ENCODE peak calls at places on chromosome 12, in nine cellular contexts. V is endothelial cell, U is nephron progenitor cell, C is right lobe of liver, R is A549, Z is endothelial cell of umbilical vein, X is GM10248, T is prostate gland, D is ovary. O is an unnamed sample.

GRCh38 chr12:123867141-123867540 is 105.0 kb downstream of the DNAH10 start:
- DNase-seq in C (no peak), V (no peak), R (no peak), D (no peak), T (no peak), U (no peak), Z (no peak), X (no peak), O (no peak)

GRCh38 chr12:132173135-132174014 is 29.1 kb downstream of the NOC4L start:
- DNase-seq in U (no peak), T (no peak), X (no peak), Z (no peak), D (no peak), R (no peak), V (no peak), C (no peak), O (no peak)

GRCh38 chr12:56300644-56301464 is 724 bp upstream of the CS start:
- DNase-seq in T (no peak), X (no peak), R (no peak), D (no peak), Z (no peak), U (no peak), V (no peak), C (no peak), O (no peak)

GRCh38 chr12:108066583-108067234 is 62.4 kb upstream of the WSCD2 start:
- DNase-seq in C (no peak), R (no peak), X (no peak), T (no peak), U (no peak), V (no peak), D (no peak), Z (no peak), O (no peak)

GRCh38 chr12:127280393-127281275 is 986.3 kb upstream of the TMEM132C start:
- DNase-seq in X (peak), C (peak), U (peak), T (no peak), D (peak), V (no peak), Z (no peak), R (peak), O (no peak)

GRCh38 chr12:11648514-11649412 is 711 bp upstream of the ETV6 start:
- DNase-seq in T (peak), V (peak), C (peak), R (peak), X (peak), D (peak), Z (peak), U (peak), O (peak)

GRCh38 chr12:13390381-13390856 is 193.9 kb downstream of the EMP1 start:
- DNase-seq in X (no peak), Z (peak), D (peak), U (no peak), V (no peak), R (peak), T (peak), C (peak), O (no peak)

GRCh38 chr12:45379261-45379660 is 163.4 kb downstream of the ANO6 start:
- DNase-seq in C (no peak), T (no peak), U (no peak), X (no peak), V (no peak), R (no peak), D (no peak), Z (peak), O (no peak)

GRCh38 chr12:132633901-132634300 is 15.3 kb downstream of the P2RX2 start:
- DNase-seq in Z (no peak), C (no peak), T (no peak), U (no peak), D (no peak), R (no peak), V (no peak), X (no peak), O (no peak)

GRCh38 chr12:107196681-107197080 is 103.3 kb upstream of the CRY1 start:
- DNase-seq in C (no peak), R (no peak), D (no peak), T (no peak), V (no peak), Z (no peak), U (no peak), X (no peak), O (no peak)

GRCh38 chr12:104473374-104473983 is 16.7 kb downstream of the CHST11 start:
- DNase-seq in T (no peak), U (no peak), Z (peak), D (no peak), X (no peak), C (no peak), R (no peak), V (no peak), O (no peak)

GRCh38 chr12:55696141-55696540 is 11.6 kb downstream of the ITGA7 start:
- DNase-seq in C (no peak), R (no peak), U (no peak), Z (no peak), X (no peak), V (no peak), D (peak), T (no peak), O (no peak)

GRCh38 chr12:64716839-64717455 is 42.3 kb downstream of the GNS start:
- DNase-seq in X (no peak), U (no peak), Z (no peak), D (no peak), V (no peak), C (no peak), R (no peak), T (no peak), O (no peak)

GRCh38 chr12:93819048-93819491 is 141.9 kb downstream of the CRADD start:
- DNase-seq in X (no peak), Z (no peak), U (no peak), T (peak), D (peak), C (no peak), V (no peak), R (no peak), O (no peak)

GRCh38 chr12:8780389-8780788 is 42.0 kb upstream of the A2ML1 start:
- DNase-seq in Z (peak), V (peak), T (peak), D (no peak), U (no peak), R (peak), C (no peak), X (no peak), O (no peak)

GRCh38 chr12:4099276-4099675 is 174.3 kb upstream of the CCND2 start:
- DNase-seq in D (no peak), C (no peak), X (no peak), T (no peak), R (no peak), Z (no peak), V (no peak), U (no peak), O (no peak)

GRCh38 chr12:14219156-14219555 is 146.3 kb upstream of the ATF7IP start:
- DNase-seq in U (no peak), C (no peak), X (no peak), D (no peak), T (no peak), R (no peak), Z (no peak), V (no peak), O (peak)

GRCh38 chr12:57224973-57225679 is 4.4 kb upstream of the SHMT2 start:
- DNase-seq in R (no peak), C (peak), X (peak), V (peak), U (peak), D (no peak), T (no peak), Z (peak), O (no peak)

GRCh38 chr12:90099288-90099687 is 390.6 kb upstream of the ATP2B1 start:
- DNase-seq in U (no peak), R (no peak), T (no peak), V (no peak), Z (peak), X (no peak), C (no peak), D (no peak), O (no peak)

GRCh38 chr12:123934829-123935228 is 37.8 kb downstream of the CCDC92 start:
- DNase-seq in D (no peak), C (no peak), U (no peak), T (no peak), Z (no peak), R (no peak), V (no peak), X (no peak), O (no peak)

GRCh38 chr12:101021911-101022388 is 188.1 kb downstream of the SLC5A8 start:
- DNase-seq in R (peak), C (no peak), D (no peak), X (no peak), Z (peak), V (no peak), U (no peak), T (no peak), O (no peak)

GRCh38 chr12:117343296-117343695 is 18.1 kb downstream of the NOS1 start:
- DNase-seq in T (no peak), U (no peak), C (no peak), D (no peak), Z (no peak), X (no peak), R (no peak), V (no peak), O (no peak)

GRCh38 chr12:10968765-10969456 is 17.8 kb downstream of the TAS2R50 start:
- DNase-seq in U (no peak), R (no peak), X (no peak), Z (peak), T (peak), D (peak), C (peak), V (no peak), O (no peak)

GRCh38 chr12:111846016-111846415 is 4.0 kb downstream of the MAPKAPK5 start:
- DNase-seq in Z (peak), U (no peak), R (no peak), X (no peak), T (no peak), V (no peak), C (no peak), D (no peak), O (no peak)

GRCh38 chr12:28108599-28108998 is 81.7 kb upstream of the CCDC91 start:
- DNase-seq in Z (no peak), T (no peak), C (no peak), U (no peak), V (no peak), R (no peak), D (no peak), X (no peak), O (no peak)

GRCh38 chr12:4245446-4245845 is 28.1 kb upstream of the CCND2 start:
- DNase-seq in C (no peak), R (no peak), U (no peak), X (no peak), Z (no peak), V (no peak), T (no peak), D (no peak), O (no peak)

GRCh38 chr12:23083267-23083666 is 458.3 kb downstream of the ETNK1 start:
- DNase-seq in R (no peak), T (no peak), X (no peak), V (no peak), C (no peak), Z (peak), U (no peak), D (no peak), O (no peak)

GRCh38 chr12:109461846-109462766 is 15.0 kb downstream of the KCTD10 start:
- DNase-seq in C (peak), T (peak), V (peak), Z (peak), X (no peak), D (peak), U (peak), R (peak), O (peak)

GRCh38 chr12:55822228-55822627 is 4.4 kb downstream of the ORMDL2 start:
- DNase-seq in X (no peak), V (peak), T (no peak), U (no peak), D (no peak), R (peak), C (no peak), Z (no peak), O (no peak)

GRCh38 chr12:20457582-20457981 is 89.2 kb downstream of the PDE3A start:
- DNase-seq in U (no peak), R (no peak), T (no peak), X (no peak), Z (no peak), D (no peak), C (no peak), V (no peak), O (no peak)

GRCh38 chr12:131455581-131456110 is 255.2 kb upstream of the SFSWAP start:
- DNase-seq in C (no peak), D (no peak), R (no peak), U (no peak), T (no peak), X (no peak), Z (no peak), V (no peak), O (peak)

GRCh38 chr12:132356686-132357622 is 27.6 kb upstream of the GALNT9 start:
- DNase-seq in Z (peak), X (no peak), C (no peak), R (peak), U (no peak), D (peak), V (peak), T (peak), O (no peak)

GRCh38 chr12:49201595-49202295 is 12.9 kb upstream of the TUBA1A start:
- DNase-seq in U (no peak), V (no peak), R (no peak), X (no peak), T (no peak), D (no peak), C (no peak), Z (peak), O (no peak)

GRCh38 chr12:120849765-120850164 is 54.4 kb downstream of the SPPL3 start:
- DNase-seq in R (peak), X (no peak), V (no peak), U (no peak), T (peak), Z (peak), C (peak), D (no peak), O (no peak)

GRCh38 chr12:132067182-132067581 is 76.9 kb downstream of the DDX51 start:
- DNase-seq in R (no peak), Z (no peak), U (no peak), V (no peak), T (no peak), X (no peak), C (no peak), D (no peak), O (no peak)

GRCh38 chr12:85299058-85299457 is 19.0 kb downstream of the ALX1 start:
- DNase-seq in C (no peak), D (no peak), U (no peak), T (no peak), R (no peak), V (no peak), X (no peak), Z (no peak), O (no peak)

GRCh38 chr12:3651585-3652424 is 101.1 kb downstream of the CRACR2A start:
- DNase-seq in D (no peak), T (no peak), U (no peak), Z (no peak), R (no peak), X (no peak), C (no peak), V (no peak), O (no peak)

GRCh38 chr12:127779301-127780045 is 487.5 kb upstream of the TMEM132C start:
- DNase-seq in Z (no peak), C (no peak), U (no peak), T (no peak), R (no peak), D (no peak), X (no peak), V (no peak), O (no peak)

DNA sequence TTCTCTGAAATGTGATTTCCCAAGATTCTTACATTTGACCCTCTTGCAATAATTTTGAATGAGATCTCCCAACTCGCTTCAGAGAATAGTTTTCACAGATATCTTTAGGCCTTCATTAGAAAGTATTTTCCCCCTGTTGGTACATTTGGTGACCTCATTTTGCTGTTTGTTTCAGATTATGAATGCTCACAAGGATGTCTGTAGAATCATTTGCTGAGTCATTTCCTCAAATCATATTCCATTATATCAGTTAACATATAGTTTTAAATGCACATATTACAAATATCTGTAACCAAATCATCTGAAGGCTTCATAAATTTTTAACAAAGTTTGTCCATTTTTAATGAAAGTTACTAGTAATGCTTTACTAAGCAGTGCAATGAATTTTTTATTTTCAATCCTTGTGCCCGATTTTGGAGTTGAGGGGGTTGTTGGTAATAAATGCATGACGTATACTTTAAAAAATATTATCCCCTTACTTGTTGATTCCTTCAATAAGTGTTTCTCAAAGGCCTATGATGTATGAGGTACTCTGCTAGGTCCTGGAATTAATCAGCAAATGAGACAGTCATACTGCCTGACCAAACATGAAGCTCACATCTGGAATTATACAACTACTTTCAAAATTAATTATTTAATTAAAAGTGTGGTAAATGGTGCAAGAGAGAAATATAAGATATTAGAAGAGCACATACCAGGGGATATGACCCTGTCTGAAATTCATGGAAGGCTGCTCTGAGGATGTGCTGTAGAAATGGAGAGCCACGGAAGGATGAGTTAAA is 126.9 kb upstream of the RAP1B start:
- DNase-seq in Z (peak), U (no peak), D (no peak), R (no peak), V (no peak), C (no peak), X (no peak), T (no peak), O (no peak)
- TF ChIP-seq CTCF in Z (no peak), U (no peak), D (no peak), R (no peak), V (no peak), C (no peak), X (no peak), T (no peak), O (no peak)

GRCh38 chr12:26868505-26869494 is 35.8 kb upstream of the ITPR2 start:
- DNase-seq in T (no peak), C (no peak), U (no peak), R (no peak), V (no peak), Z (no peak), D (no peak), X (no peak), O (no peak)
- TF ChIP-seq CTCF in T (no peak), C (no peak), U (no peak), R (no peak), V (no peak), Z (no peak), D (no peak), X (no peak), O (no peak)

GRCh38 chr12:43444940-43445564 is 107.0 kb downstream of the ADAMTS20 start:
- DNase-seq in Z (peak), T (peak), V (peak), C (no peak), X (peak), U (peak), R (no peak), D (no peak), O (no peak)
- TF ChIP-seq CTCF in Z (peak), T (peak), V (peak), C (peak), X (peak), U (peak), R (peak), D (no peak), O (peak)

DNA sequence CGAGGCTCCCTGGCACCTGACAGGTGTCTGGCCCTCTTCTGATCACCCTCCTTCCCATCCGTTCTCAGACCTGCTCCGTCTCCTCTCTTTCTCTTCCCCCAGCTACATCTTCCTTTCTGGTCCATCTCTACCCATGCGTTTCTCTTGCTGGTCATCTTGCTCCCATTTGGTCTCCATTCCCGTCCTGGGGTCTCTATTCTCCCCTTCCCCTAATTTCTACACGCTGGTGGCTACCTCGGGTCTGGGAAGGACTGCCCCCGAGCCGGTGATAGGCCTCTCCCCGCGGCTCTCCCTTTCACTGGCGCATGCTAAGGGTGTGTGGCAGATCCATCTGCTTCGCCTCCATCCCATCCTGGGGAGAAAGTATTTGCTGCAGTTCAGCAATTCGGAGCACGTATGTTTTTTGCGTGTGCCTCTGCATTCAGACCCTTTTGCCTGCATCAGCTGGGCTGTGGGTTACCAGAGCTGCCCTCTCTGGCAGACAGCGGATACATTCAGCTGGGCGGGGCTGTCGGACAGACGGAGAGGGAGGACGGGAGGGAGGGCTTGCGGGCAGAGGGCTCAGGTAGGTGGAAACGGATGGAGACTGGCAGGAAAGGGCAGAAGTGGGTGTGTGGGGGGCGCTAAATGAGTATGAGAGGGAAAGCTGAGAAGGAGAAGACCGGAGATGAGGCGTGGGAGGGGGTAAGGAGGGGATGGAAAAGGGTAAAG is 775 bp downstream of the CLSTN3 start:
- DNase-seq in D (peak), R (no peak), T (peak), V (peak), Z (peak), X (peak), U (peak), C (peak), O (no peak)
- TF ChIP-seq CTCF in D (no peak), R (no peak), T (no peak), V (no peak), Z (no peak), X (no peak), U (no peak), C (no peak), O (no peak)

GRCh38 chr12:51025182-51025747 is 919 bp downstream of the SLC11A2 start:
- DNase-seq in X (no peak), Z (peak), T (no peak), U (no peak), D (no peak), V (no peak), R (no peak), C (no peak), O (no peak)

GRCh38 chr12:51028126-51028810 is 2.1 kb upstream of the SLC11A2 start:
- DNase-seq in X (no peak), T (peak), R (peak), U (no peak), V (no peak), D (no peak), Z (peak), C (no peak), O (no peak)

GRCh38 chr12:51023625-51024395 is 2.4 kb downstream of the SLC11A2 start:
- DNase-seq in U (no peak), R (no peak), X (no peak), D (no peak), Z (peak), T (no peak), V (no peak), C (no peak), O (no peak)

GRCh38 chr12:51027342-51027835 is 1.2 kb upstream of the SLC11A2 start:
- DNase-seq in C (no peak), Z (no peak), D (no peak), V (no peak), U (no peak), T (no peak), X (no peak), R (no peak), O (no peak)

DNA sequence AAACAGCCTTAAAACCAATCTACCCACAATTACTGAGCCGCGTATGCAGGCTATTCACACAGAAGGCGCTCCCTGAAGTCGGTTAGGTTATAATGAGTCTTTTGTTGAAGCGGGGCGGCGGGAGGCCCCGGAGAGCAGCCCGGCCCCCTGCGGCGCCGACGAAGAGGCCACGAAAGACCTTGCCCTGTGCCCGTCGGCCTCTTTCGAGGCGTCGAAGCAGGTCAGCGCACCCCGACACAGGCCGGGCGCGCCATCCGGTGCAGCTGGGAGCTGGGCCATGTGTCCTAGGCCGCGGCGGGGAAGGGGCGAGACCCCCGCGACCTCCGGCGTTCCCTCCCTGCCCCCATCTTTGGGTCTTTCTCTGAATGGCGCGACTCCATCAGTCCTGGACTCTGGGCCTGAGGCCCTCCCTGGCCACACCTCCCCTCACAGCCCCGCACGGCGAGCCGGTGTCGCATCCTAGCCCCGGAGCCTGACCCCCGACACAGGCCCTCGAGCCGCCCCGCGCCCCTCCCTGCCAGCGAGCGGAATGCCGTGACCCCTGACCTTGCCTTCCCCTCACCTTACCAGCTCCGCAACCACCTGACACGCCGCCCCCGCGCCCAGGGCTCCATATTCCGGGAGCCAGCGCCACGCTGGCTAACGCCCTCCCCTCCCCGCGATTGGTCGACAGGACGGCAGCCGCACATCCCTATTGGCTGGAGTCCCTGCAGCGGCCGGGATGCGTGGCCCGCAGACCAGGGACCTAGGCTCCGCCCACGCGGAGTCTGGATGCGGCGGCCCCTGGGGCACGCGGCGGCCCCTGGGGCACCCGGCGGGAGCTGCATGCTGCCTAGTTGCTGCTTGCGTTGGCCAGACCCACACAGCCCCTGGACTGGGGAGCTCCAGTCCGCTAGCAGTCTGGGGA is at the start of gene SLC11A2:
- DNase-seq in C (peak), U (peak), V (peak), Z (peak), R (peak), D (peak), X (peak), T (peak), O (peak)
- TF ChIP-seq CTCF in C (no peak), U (no peak), V (no peak), Z (peak), R (no peak), D (peak), X (no peak), T (no peak), O (no peak)